ENCODE peak calls at places on chromosomes 12 and 14, in nine cellular contexts. Y is H4; U is choroid plexus epithelial cell; C is ACHN; H is HFFc6; D is ELF-1; X is stimulated activated CD4-positive, alpha-beta T cell treated with anti-CD3 and anti-CD28 coated beads, Interleukin-4, amount 100 ng/mL, for 4 hours; P is activated naive CD4-positive, alpha-beta T cell; M is activated CD8-positive, alpha-beta memory T cell treated with anti-CD3 and anti-CD28 coated beads for 24 hours. B is an unnamed sample.

GRCh38 chr12:121647-122046 is 55.1 kb downstream of the IQSEC3 start:
- DNase-seq in X (no peak), P (no peak), C (no peak), U (no peak), D (no peak), H (no peak), Y (no peak), M (no peak), B (no peak)

GRCh38 chr14:102139248-102140026 is at the start of gene WDR20:
- DNase-seq in H (peak), Y (peak), D (peak), M (peak), C (peak), P (peak), X (peak), U (peak), B (peak)

GRCh38 chr14:96167224-96168148 is 37.2 kb upstream of the BDKRB2 start:
- DNase-seq in U (peak), M (peak), H (peak), D (peak), P (no peak), Y (peak), X (no peak), C (no peak), B (no peak)

GRCh38 chr12:45727994-45728624 is 1.4 kb upstream of the ARID2 start:
- DNase-seq in C (no peak), U (no peak), M (no peak), X (peak), H (peak), P (no peak), D (no peak), Y (peak), B (no peak)

GRCh38 chr14:62807636-62808035 is 237.6 kb downstream of the KCNH5 start:
- DNase-seq in P (no peak), D (no peak), X (no peak), H (no peak), Y (no peak), C (no peak), M (no peak), U (no peak), B (no peak)

GRCh38 chr14:76337619-76338545 is 38.1 kb upstream of the ESRRB start:
- DNase-seq in U (no peak), C (no peak), D (no peak), M (no peak), P (no peak), Y (no peak), H (no peak), X (no peak), B (no peak)

GRCh38 chr14:64755661-64756265 is 51.5 kb downstream of the PLEKHG3 start:
- DNase-seq in Y (no peak), U (no peak), C (no peak), D (no peak), M (no peak), P (no peak), X (peak), H (peak), B (no peak)

GRCh38 chr12:32302218-32302826 is 97.0 kb upstream of the FGD4 start:
- DNase-seq in Y (peak), U (peak), X (no peak), P (no peak), D (peak), M (no peak), H (peak), C (peak), B (no peak)

GRCh38 chr14:92317511-92317910 is 5.5 kb upstream of the SLC24A4 start:
- DNase-seq in C (peak), D (no peak), P (no peak), M (no peak), Y (no peak), U (peak), X (no peak), H (peak), B (no peak)

GRCh38 chr14:99688210-99688581 is 4.1 kb downstream of the CYP46A1 start:
- DNase-seq in M (peak), X (no peak), Y (no peak), P (no peak), U (no peak), C (no peak), D (no peak), H (no peak), B (peak)

GRCh38 chr12:14896477-14897184 is 11.0 kb upstream of the MGP start:
- DNase-seq in U (peak), P (no peak), C (no peak), M (no peak), X (no peak), H (no peak), Y (peak), D (peak), B (no peak)

GRCh38 chr12:69732088-69732487 is 6.6 kb upstream of the RAB3IP start:
- DNase-seq in D (no peak), U (peak), P (no peak), C (peak), X (no peak), M (no peak), H (no peak), Y (peak), B (no peak)

GRCh38 chr12:46675736-46676135 is 150.1 kb downstream of the SLC38A4 start:
- DNase-seq in C (peak), X (no peak), M (no peak), D (no peak), Y (peak), H (peak), P (no peak), U (peak), B (no peak)

GRCh38 chr12:93668919-93669418 is 8.2 kb upstream of the CRADD start:
- DNase-seq in Y (no peak), P (no peak), H (no peak), C (no peak), U (no peak), X (no peak), M (no peak), D (no peak), B (no peak)

GRCh38 chr12:91866566-91866965 is 279.1 kb downstream of the BTG1 start:
- DNase-seq in Y (no peak), H (no peak), M (no peak), U (no peak), P (no peak), X (no peak), C (no peak), D (no peak), B (no peak)

GRCh38 chr12:128073937-128074336 is 193.0 kb upstream of the TMEM132C start:
- DNase-seq in Y (no peak), H (no peak), X (no peak), C (no peak), P (no peak), M (no peak), U (no peak), D (no peak), B (peak)

GRCh38 chr12:90211017-90211416 is 502.4 kb upstream of the ATP2B1 start:
- DNase-seq in P (no peak), C (no peak), U (peak), X (no peak), D (no peak), Y (peak), H (peak), M (no peak), B (no peak)

GRCh38 chr14:92950193-92950540 is 27.2 kb downstream of the CHGA start:
- DNase-seq in M (no peak), C (no peak), P (no peak), Y (no peak), D (no peak), H (no peak), X (no peak), U (no peak), B (no peak)

GRCh38 chr14:74244115-74244514 is 4.9 kb downstream of the VSX2 start:
- DNase-seq in X (no peak), H (no peak), U (no peak), M (no peak), C (no peak), D (peak), Y (no peak), P (no peak), B (no peak)